ENCODE peak calls at places on chromosomes 2 and 18, in ten cellular contexts. One of them, this sample, is unnamed.

GRCh38 chr2:8090748-8091700 is 590.8 kb upstream of the ID2 start:
- DNase-seq in tibial nerve: peak; percentile 52
- DNase-seq in suprapubic skin: peak; percentile 89
- DNase-seq in K562: peak; percentile 24
- DNase-seq in adrenal gland: peak; percentile 96
- DNase-seq in transverse colon: peak; percentile 17
- DNase-seq in A549: peak; percentile 8
- DNase-seq in ovary: peak; percentile 83
- DNase-seq in heart left ventricle: peak; percentile 55
- DNase-seq in body of pancreas: peak; percentile 73
- DNase-seq in this sample: peak; percentile 18

GRCh38 chr2:215441560-215442391 is 5.9 kb upstream of the FN1 start:
- DNase-seq in suprapubic skin: no peak
- DNase-seq in ovary: no peak
- DNase-seq in A549: no peak
- DNase-seq in adrenal gland: no peak
- DNase-seq in tibial nerve: no peak
- DNase-seq in body of pancreas: no peak
- DNase-seq in K562: no peak
- DNase-seq in transverse colon: no peak
- DNase-seq in heart left ventricle: no peak
- DNase-seq in this sample: no peak

GRCh38 chr2:8860239-8860638 is 22.8 kb upstream of the KIDINS220 start:
- DNase-seq in K562: no peak
- DNase-seq in transverse colon: no peak
- DNase-seq in A549: no peak
- DNase-seq in adrenal gland: no peak
- DNase-seq in ovary: no peak
- DNase-seq in heart left ventricle: no peak
- DNase-seq in body of pancreas: no peak
- DNase-seq in suprapubic skin: no peak
- DNase-seq in tibial nerve: no peak
- DNase-seq in this sample: no peak

GRCh38 chr2:179275280-179276013 is 10.8 kb upstream of the SESTD1 start:
- DNase-seq in ovary: no peak
- DNase-seq in transverse colon: no peak
- DNase-seq in heart left ventricle: no peak
- DNase-seq in tibial nerve: no peak
- DNase-seq in body of pancreas: no peak
- DNase-seq in K562: no peak
- DNase-seq in suprapubic skin: no peak
- DNase-seq in A549: no peak
- DNase-seq in adrenal gland: no peak
- DNase-seq in this sample: no peak

GRCh38 chr2:86254576-86255538 is 55.6 kb downstream of the MRPL35 start:
- DNase-seq in tibial nerve: no peak
- DNase-seq in body of pancreas: peak; percentile 46
- DNase-seq in transverse colon: peak; percentile 28
- DNase-seq in adrenal gland: no peak
- DNase-seq in suprapubic skin: no peak
- DNase-seq in K562: no peak
- DNase-seq in ovary: no peak
- DNase-seq in heart left ventricle: peak; percentile 81
- DNase-seq in A549: no peak
- DNase-seq in this sample: no peak

GRCh38 chr2:163210430-163210918 is 371.9 kb upstream of the KCNH7 start:
- DNase-seq in ovary: no peak
- DNase-seq in heart left ventricle: no peak
- DNase-seq in transverse colon: no peak
- DNase-seq in tibial nerve: no peak
- DNase-seq in body of pancreas: no peak
- DNase-seq in A549: no peak
- DNase-seq in K562: no peak
- DNase-seq in adrenal gland: no peak
- DNase-seq in suprapubic skin: no peak
- DNase-seq in this sample: no peak

GRCh38 chr2:45936623-45936979 is 285.1 kb downstream of the PRKCE start:
- DNase-seq in transverse colon: no peak
- DNase-seq in suprapubic skin: no peak
- DNase-seq in A549: no peak
- DNase-seq in adrenal gland: no peak
- DNase-seq in K562: no peak
- DNase-seq in ovary: no peak
- DNase-seq in heart left ventricle: no peak
- DNase-seq in body of pancreas: no peak
- DNase-seq in tibial nerve: no peak
- DNase-seq in this sample: no peak

GRCh38 chr2:15119722-15120175 is 441.4 kb downstream of the NBAS start:
- DNase-seq in heart left ventricle: no peak
- DNase-seq in K562: no peak
- DNase-seq in suprapubic skin: no peak
- DNase-seq in body of pancreas: no peak
- DNase-seq in ovary: no peak
- DNase-seq in transverse colon: no peak
- DNase-seq in A549: no peak
- DNase-seq in adrenal gland: no peak
- DNase-seq in tibial nerve: no peak
- DNase-seq in this sample: no peak

GRCh38 chr18:63368611-63369010 is 1.6 kb upstream of the KDSR start:
- DNase-seq in transverse colon: no peak
- DNase-seq in tibial nerve: no peak
- DNase-seq in A549: no peak
- DNase-seq in K562: no peak
- DNase-seq in ovary: no peak
- DNase-seq in suprapubic skin: no peak
- DNase-seq in adrenal gland: no peak
- DNase-seq in body of pancreas: no peak
- DNase-seq in heart left ventricle: no peak
- DNase-seq in this sample: no peak

GRCh38 chr2:38554973-38555595 is 47.6 kb downstream of the HNRNPLL start:
- DNase-seq in adrenal gland: no peak
- DNase-seq in ovary: no peak
- DNase-seq in tibial nerve: no peak
- DNase-seq in body of pancreas: no peak
- DNase-seq in A549: peak; percentile 31
- DNase-seq in heart left ventricle: no peak
- DNase-seq in suprapubic skin: no peak
- DNase-seq in K562: peak; percentile 28
- DNase-seq in transverse colon: no peak
- DNase-seq in this sample: no peak

GRCh38 chr2:102029952-102030351 is 38.2 kb downstream of the IL1R2 start:
- DNase-seq in heart left ventricle: no peak
- DNase-seq in suprapubic skin: no peak
- DNase-seq in transverse colon: no peak
- DNase-seq in K562: no peak
- DNase-seq in A549: no peak
- DNase-seq in tibial nerve: no peak
- DNase-seq in body of pancreas: no peak
- DNase-seq in adrenal gland: no peak
- DNase-seq in ovary: no peak
- DNase-seq in this sample: no peak

GRCh38 chr18:45521777-45522176 is 93.5 kb upstream of the SLC14A2 start:
- DNase-seq in K562: no peak
- DNase-seq in A549: no peak
- DNase-seq in transverse colon: no peak
- DNase-seq in tibial nerve: peak; percentile 52
- DNase-seq in suprapubic skin: no peak
- DNase-seq in ovary: peak; percentile 25
- DNase-seq in body of pancreas: peak; percentile 22
- DNase-seq in adrenal gland: peak; percentile 41
- DNase-seq in heart left ventricle: no peak
- DNase-seq in this sample: no peak

GRCh38 chr2:26451700-26452099 is 26.2 kb downstream of the OTOF start:
- DNase-seq in heart left ventricle: no peak
- DNase-seq in adrenal gland: no peak
- DNase-seq in tibial nerve: no peak
- DNase-seq in A549: no peak
- DNase-seq in suprapubic skin: no peak
- DNase-seq in transverse colon: no peak
- DNase-seq in K562: no peak
- DNase-seq in body of pancreas: no peak
- DNase-seq in ovary: no peak
- DNase-seq in this sample: no peak

GRCh38 chr2:40256649-40257048 is 195.2 kb downstream of the SLC8A1 start:
- DNase-seq in K562: no peak
- DNase-seq in body of pancreas: no peak
- DNase-seq in heart left ventricle: no peak
- DNase-seq in ovary: no peak
- DNase-seq in A549: peak; percentile 11
- DNase-seq in adrenal gland: no peak
- DNase-seq in suprapubic skin: no peak
- DNase-seq in transverse colon: no peak
- DNase-seq in tibial nerve: no peak
- DNase-seq in this sample: no peak

GRCh38 chr18:49890041-49890440 is 76.7 kb upstream of the ACAA2 start:
- DNase-seq in adrenal gland: no peak
- DNase-seq in body of pancreas: no peak
- DNase-seq in K562: no peak
- DNase-seq in transverse colon: no peak
- DNase-seq in heart left ventricle: no peak
- DNase-seq in ovary: no peak
- DNase-seq in A549: no peak
- DNase-seq in tibial nerve: no peak
- DNase-seq in suprapubic skin: no peak
- DNase-seq in this sample: no peak
- TF ChIP-seq POLR2A in adrenal gland: no peak
- TF ChIP-seq POLR2A in body of pancreas: no peak
- TF ChIP-seq POLR2A in K562: no peak
- TF ChIP-seq POLR2A in transverse colon: no peak
- TF ChIP-seq POLR2A in heart left ventricle: no peak
- TF ChIP-seq POLR2A in ovary: no peak
- TF ChIP-seq POLR2A in A549: no peak
- TF ChIP-seq POLR2A in tibial nerve: no peak
- TF ChIP-seq POLR2A in suprapubic skin: no peak
- TF ChIP-seq POLR2A in this sample: no peak

GRCh38 chr18:2589345-2590060 is 18.1 kb downstream of the NDC80 start:
- DNase-seq in A549: no peak
- DNase-seq in transverse colon: no peak
- DNase-seq in suprapubic skin: no peak
- DNase-seq in K562: no peak
- DNase-seq in ovary: no peak
- DNase-seq in heart left ventricle: no peak
- DNase-seq in adrenal gland: no peak
- DNase-seq in tibial nerve: no peak
- DNase-seq in body of pancreas: no peak
- DNase-seq in this sample: no peak
- H3K4me3 ChIP-seq in A549: no peak overlapping the region
- H3K4me3 ChIP-seq in transverse colon: no peak overlapping the region
- H3K4me3 ChIP-seq in suprapubic skin: no peak overlapping the region
- H3K4me3 ChIP-seq in K562: no peak overlapping the region
- H3K4me3 ChIP-seq in ovary: peak overlapping the region; percentile 24
- H3K4me3 ChIP-seq in heart left ventricle: no peak overlapping the region
- H3K4me3 ChIP-seq in adrenal gland: no peak overlapping the region
- H3K4me3 ChIP-seq in tibial nerve: peak overlapping the region; percentile 16
- H3K4me3 ChIP-seq in body of pancreas: no peak overlapping the region
- H3K4me3 ChIP-seq in this sample: no peak overlapping the region

GRCh38 chr18:26453370-26454030 is 94.9 kb downstream of the KCTD1 start:
- DNase-seq in ovary: no peak
- DNase-seq in K562: no peak
- DNase-seq in transverse colon: no peak
- DNase-seq in body of pancreas: no peak
- DNase-seq in adrenal gland: no peak
- DNase-seq in heart left ventricle: no peak
- DNase-seq in suprapubic skin: no peak
- DNase-seq in A549: no peak
- DNase-seq in tibial nerve: no peak
- DNase-seq in this sample: no peak

GRCh38 chr18:26456070-26456491 is 92.3 kb downstream of the KCTD1 start:
- DNase-seq in K562: no peak
- DNase-seq in A549: no peak
- DNase-seq in tibial nerve: no peak
- DNase-seq in adrenal gland: no peak
- DNase-seq in ovary: no peak
- DNase-seq in transverse colon: no peak
- DNase-seq in suprapubic skin: no peak
- DNase-seq in body of pancreas: no peak
- DNase-seq in heart left ventricle: no peak
- DNase-seq in this sample: no peak

GRCh38 chr18:26455639-26456038 is 92.7 kb downstream of the KCTD1 start:
- DNase-seq in body of pancreas: no peak
- DNase-seq in tibial nerve: no peak
- DNase-seq in ovary: no peak
- DNase-seq in transverse colon: no peak
- DNase-seq in A549: no peak
- DNase-seq in suprapubic skin: no peak
- DNase-seq in heart left ventricle: no peak
- DNase-seq in adrenal gland: no peak
- DNase-seq in K562: no peak
- DNase-seq in this sample: no peak

GRCh38 chr18:26454192-26454591 is 94.2 kb downstream of the KCTD1 start:
- DNase-seq in transverse colon: no peak
- DNase-seq in tibial nerve: no peak
- DNase-seq in body of pancreas: no peak
- DNase-seq in adrenal gland: no peak
- DNase-seq in K562: no peak
- DNase-seq in A549: no peak
- DNase-seq in suprapubic skin: no peak
- DNase-seq in ovary: no peak
- DNase-seq in heart left ventricle: no peak
- DNase-seq in this sample: no peak

GRCh38 chr18:26454616-26455015 is 93.7 kb downstream of the KCTD1 start:
- DNase-seq in K562: no peak
- DNase-seq in ovary: no peak
- DNase-seq in tibial nerve: no peak
- DNase-seq in heart left ventricle: no peak
- DNase-seq in suprapubic skin: no peak
- DNase-seq in transverse colon: no peak
- DNase-seq in A549: no peak
- DNase-seq in adrenal gland: no peak
- DNase-seq in body of pancreas: no peak
- DNase-seq in this sample: no peak
- TF ChIP-seq CTCF in K562: no peak
- TF ChIP-seq CTCF in ovary: no peak
- TF ChIP-seq CTCF in tibial nerve: no peak
- TF ChIP-seq CTCF in heart left ventricle: no peak
- TF ChIP-seq CTCF in suprapubic skin: no peak
- TF ChIP-seq CTCF in transverse colon: no peak
- TF ChIP-seq CTCF in A549: no peak
- TF ChIP-seq CTCF in adrenal gland: no peak
- TF ChIP-seq CTCF in body of pancreas: no peak
- TF ChIP-seq CTCF in this sample: no peak

DNA sequence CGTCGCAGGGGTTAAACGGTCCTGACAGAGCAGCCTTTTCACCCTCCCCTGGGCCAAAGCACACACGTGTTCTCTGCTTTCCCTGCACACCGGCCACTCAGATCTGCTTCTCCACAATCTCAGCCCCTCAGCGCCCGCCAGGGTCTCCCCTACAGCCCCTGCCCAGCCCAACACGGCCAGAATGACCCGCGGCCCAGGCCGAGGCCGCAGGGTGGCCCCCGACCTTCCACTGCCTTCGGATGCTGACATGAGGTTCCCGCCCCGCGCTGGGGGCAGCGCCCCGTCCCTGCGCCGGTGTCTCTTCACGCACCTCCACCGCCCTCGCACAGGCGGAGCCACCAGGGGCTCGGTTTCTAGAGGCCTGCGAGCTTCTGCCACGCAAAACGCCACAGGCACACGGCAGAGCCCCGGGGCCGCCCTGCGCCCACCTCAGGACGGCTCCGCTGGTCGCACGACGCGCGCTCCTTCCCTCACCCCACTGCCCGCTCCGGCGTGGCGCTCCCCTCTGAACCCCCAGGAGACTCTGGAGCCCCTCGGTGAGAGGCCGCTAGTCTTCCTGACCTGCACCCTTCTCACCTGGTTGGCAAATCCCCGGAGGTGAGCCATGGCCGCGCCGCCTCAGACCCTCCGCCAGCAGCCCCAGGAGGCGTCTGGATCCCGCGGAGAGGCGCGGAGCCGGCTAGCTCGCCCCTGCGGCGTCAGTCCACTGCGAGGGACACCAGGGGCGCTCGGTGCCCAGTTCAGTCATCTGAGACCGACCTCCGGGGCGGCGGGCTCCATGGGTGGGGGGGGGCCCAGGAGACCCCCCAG is 749 bp downstream of the STK25 start:
- DNase-seq in heart left ventricle: peak; percentile 63
- DNase-seq in ovary: peak; percentile 51
- DNase-seq in transverse colon: peak; percentile 39
- DNase-seq in A549: peak; percentile 81
- DNase-seq in K562: peak; percentile 50
- DNase-seq in body of pancreas: peak; percentile 54
- DNase-seq in tibial nerve: no peak
- DNase-seq in suprapubic skin: no peak
- DNase-seq in adrenal gland: peak; percentile 64
- DNase-seq in this sample: no peak
- TF ChIP-seq POLR2A in heart left ventricle: no peak
- TF ChIP-seq POLR2A in ovary: no peak
- TF ChIP-seq POLR2A in transverse colon: no peak
- TF ChIP-seq POLR2A in A549: peak; percentile 15
- TF ChIP-seq POLR2A in K562: no peak
- TF ChIP-seq POLR2A in body of pancreas: peak; percentile 32
- TF ChIP-seq POLR2A in tibial nerve: no peak
- TF ChIP-seq POLR2A in suprapubic skin: no peak
- TF ChIP-seq POLR2A in adrenal gland: no peak
- TF ChIP-seq POLR2A in this sample: no peak